ENCODE peak calls at places on chromosomes 11 and 22, in ten cellular contexts. R is naive thymus-derived CD4-positive, alpha-beta T cell; K is mucosa of descending colon; W is cardiac fibroblast; N is spleen; B is choroid plexus epithelial cell; T is keratinocyte; O is BJ; J is ovary; E is AG04450. Z is an unnamed sample.

GRCh38 chr11:111586305-111586915 is 15.8 kb upstream of the SIK2 start:
- DNase-seq in W (peak), T (no peak), R (peak), N (no peak), E (no peak), O (no peak), J (peak), B (peak), K (no peak), Z (no peak)

GRCh38 chr11:44404323-44404705 is 94.4 kb upstream of the ALX4 start:
- DNase-seq in T (no peak), O (no peak), W (no peak), E (no peak), R (no peak), J (no peak), B (no peak), K (no peak), N (no peak), Z (no peak)

GRCh38 chr22:45164217-45165123 is 745 bp downstream of the NUP50 start:
- DNase-seq in K (peak), N (peak), J (peak), W (no peak), R (peak), O (no peak), T (no peak), B (peak), E (no peak), Z (no peak)

GRCh38 chr22:50371101-50371648 is 28.0 kb downstream of the PPP6R2 start:
- DNase-seq in O (no peak), J (no peak), N (peak), K (no peak), B (no peak), T (no peak), E (no peak), W (no peak), R (no peak), Z (no peak)

GRCh38 chr11:11748706-11749365 is 92.9 kb upstream of the USP47 start:
- DNase-seq in W (peak), J (no peak), B (peak), R (no peak), K (no peak), N (no peak), E (no peak), T (peak), O (no peak), Z (no peak)

GRCh38 chr11:1640076-1640946 is 10.7 kb downstream of the KRTAP5-5 start:
- DNase-seq in O (no peak), R (peak), N (peak), K (peak), J (no peak), T (no peak), B (peak), W (peak), E (no peak), Z (no peak)

GRCh38 chr11:5366856-5367255 is 15.5 kb downstream of the OR51B6 start:
- DNase-seq in O (no peak), J (no peak), T (no peak), E (no peak), R (no peak), W (peak), K (no peak), B (no peak), N (no peak), Z (no peak)

GRCh38 chr11:65316979-65317786 is 2.5 kb downstream of the CDC42EP2 start:
- DNase-seq in O (no peak), T (peak), K (peak), R (no peak), N (no peak), J (peak), B (peak), E (no peak), W (peak), Z (no peak)

GRCh38 chr22:37310815-37311595 is 28.7 kb downstream of the CYTH4 start:
- DNase-seq in R (no peak), O (no peak), K (no peak), W (no peak), N (peak), E (no peak), B (no peak), J (no peak), T (no peak), Z (no peak)

GRCh38 chr11:102387056-102387781 is 40.2 kb downstream of the BIRC2 start:
- DNase-seq in N (no peak), J (no peak), E (no peak), K (no peak), W (no peak), R (no peak), B (no peak), T (no peak), O (no peak), Z (no peak)

GRCh38 chr11:60122414-60123036 is 34.1 kb downstream of the MS4A2 start:
- DNase-seq in R (no peak), J (no peak), T (no peak), B (no peak), W (no peak), K (no peak), E (no peak), N (no peak), O (no peak), Z (no peak)

GRCh38 chr11:29161216-29161615 is 855.6 kb downstream of the KCNA4 start:
- DNase-seq in R (no peak), E (no peak), W (peak), B (peak), N (no peak), K (no peak), T (no peak), O (no peak), J (no peak), Z (no peak)

GRCh38 chr11:9379046-9379445 is 5.4 kb upstream of the IPO7 start:
- DNase-seq in W (no peak), E (no peak), O (no peak), N (no peak), R (no peak), J (no peak), T (no peak), K (no peak), B (no peak), Z (no peak)

GRCh38 chr11:66119348-66120133 is 49.5 kb downstream of the PACS1 start:
- DNase-seq in O (peak), N (no peak), R (no peak), B (peak), J (peak), K (no peak), E (no peak), T (no peak), W (peak), Z (peak)

GRCh38 chr11:7936615-7937014 is 4.9 kb downstream of the OR10A3 start:
- DNase-seq in N (no peak), R (no peak), B (no peak), O (no peak), E (no peak), J (no peak), T (no peak), W (no peak), K (peak), Z (no peak)

GRCh38 chr11:1006762-1007161 is 29.8 kb downstream of the MUC6 start:
- DNase-seq in O (no peak), N (no peak), T (no peak), E (no peak), J (no peak), R (no peak), K (no peak), W (no peak), B (no peak), Z (no peak)

GRCh38 chr22:23789638-23790037 is 2.9 kb downstream of the SMARCB1 start:
- DNase-seq in W (no peak), R (no peak), J (no peak), O (no peak), T (no peak), K (peak), B (no peak), N (peak), E (no peak), Z (no peak)

GRCh38 chr11:17519031-17519430 is 25.2 kb downstream of the USH1C start:
- DNase-seq in J (no peak), B (no peak), O (no peak), T (no peak), R (no peak), E (no peak), K (no peak), W (no peak), N (no peak), Z (no peak)

GRCh38 chr11:117918366-117919255 is 10.6 kb downstream of the TMPRSS13 start:
- DNase-seq in N (peak), T (no peak), R (no peak), B (no peak), O (no peak), E (no peak), W (no peak), J (no peak), K (no peak), Z (no peak)

GRCh38 chr22:37195921-37196320 is 7.9 kb upstream of the C1QTNF6 start:
- DNase-seq in N (peak), J (no peak), O (no peak), K (no peak), W (peak), B (no peak), T (no peak), R (no peak), E (no peak), Z (no peak)

GRCh38 chr11:110069158-110069737 is 23.9 kb upstream of the ZC3H12C start:
- DNase-seq in N (no peak), B (peak), K (peak), O (no peak), J (peak), R (no peak), T (peak), E (no peak), W (peak), Z (peak)

GRCh38 chr11:132234878-132235277 is 864.5 kb downstream of the NTM start:
- DNase-seq in E (peak), J (no peak), W (peak), O (peak), B (peak), T (no peak), R (no peak), K (no peak), N (no peak), Z (peak)

GRCh38 chr11:32213223-32213622 is 122.3 kb downstream of the RCN1 start:
- DNase-seq in E (peak), J (no peak), W (peak), N (no peak), O (no peak), B (peak), T (no peak), K (no peak), R (no peak), Z (peak)

DNA sequence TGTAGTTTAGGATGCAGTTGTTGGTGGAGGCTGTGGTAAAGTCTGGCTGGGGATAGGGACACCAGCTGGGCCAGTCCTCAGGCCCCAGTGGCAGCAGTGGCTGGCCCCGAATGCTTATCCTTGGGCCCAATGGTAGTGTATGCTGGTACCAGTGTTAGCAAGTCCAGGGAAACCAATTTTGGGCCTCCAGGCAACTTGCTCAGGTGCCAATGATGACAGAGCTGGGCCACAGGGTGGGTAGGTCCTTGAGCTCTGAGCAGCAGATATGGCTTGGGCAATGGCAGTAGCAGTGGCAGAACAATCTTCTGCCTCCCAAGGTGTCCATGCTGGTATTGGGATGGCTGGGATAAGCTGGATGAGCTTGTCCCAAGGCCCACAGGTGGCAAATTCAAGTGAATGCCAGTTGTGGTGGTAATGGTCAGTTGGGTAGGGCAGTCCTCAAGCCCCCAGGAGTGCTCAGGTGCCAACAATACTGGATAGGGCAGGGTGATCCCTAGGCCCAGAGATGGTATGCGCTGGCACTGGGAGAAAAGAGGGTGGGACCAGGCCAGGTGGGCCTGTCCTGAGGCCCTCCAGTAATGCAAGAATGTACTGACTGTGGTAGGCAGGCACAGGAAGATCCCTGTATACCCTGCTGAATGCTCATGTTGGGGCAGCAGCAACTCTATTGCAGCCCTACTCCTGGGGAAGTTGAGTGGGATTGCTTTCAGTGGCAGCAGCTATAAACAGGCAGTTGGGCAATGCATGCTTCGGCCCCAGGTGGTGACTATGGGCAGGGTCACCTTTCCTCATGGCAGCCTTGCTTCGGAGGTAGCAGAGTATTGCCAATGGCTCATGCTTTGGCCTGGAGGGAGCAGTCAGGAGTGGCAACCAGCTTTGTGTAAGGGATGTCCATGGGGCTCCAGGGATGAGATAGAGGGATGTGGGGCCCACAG is 54.7 kb downstream of the KCNQ1OT1 start:
- DNase-seq in W (no peak), J (no peak), T (no peak), K (no peak), B (no peak), R (no peak), O (no peak), N (no peak), E (no peak), Z (no peak)
- H3K4me3 ChIP-seq in W (no peak), J (no peak), T (no peak), K (no peak), B (no peak), R (no peak), O (no peak), N (no peak), E (no peak), Z (no peak)

DNA sequence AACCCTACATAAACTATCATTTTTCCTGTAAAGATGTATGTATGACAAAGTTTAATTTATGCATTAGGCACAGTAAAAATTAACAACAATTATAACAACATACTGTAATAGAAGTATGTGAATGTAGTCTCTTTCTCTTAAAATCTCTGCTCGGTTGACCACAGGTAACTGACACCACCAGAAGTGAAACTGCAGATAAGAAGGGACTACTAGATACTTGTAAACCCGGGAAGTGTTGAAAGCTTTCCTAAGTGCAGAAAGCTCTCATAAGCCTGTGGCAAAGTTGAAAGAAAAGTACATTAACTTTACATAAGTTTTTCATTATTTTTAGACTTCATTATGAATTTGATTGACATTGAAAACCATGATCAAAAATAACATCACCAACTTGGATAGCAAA is 1173.3 kb downstream of the LRRC4C start:
- DNase-seq in B (no peak), E (no peak), W (no peak), O (no peak), K (no peak), R (no peak), J (no peak), N (no peak), T (no peak), Z (no peak)
- H3K4me3 ChIP-seq in B (no peak), E (no peak), W (no peak), O (no peak), K (no peak), R (no peak), J (no peak), N (no peak), T (no peak), Z (no peak)

GRCh38 chr22:38844661-38845367 is 986 bp upstream of the NPTXR start:
- DNase-seq in W (no peak), O (no peak), T (no peak), B (no peak), E (no peak), R (no peak), K (no peak), J (no peak), N (no peak), Z (no peak)
- H3K4me3 ChIP-seq in W (no peak), O (no peak), T (no peak), B (no peak), E (no peak), R (no peak), K (no peak), J (no peak), N (peak), Z (no peak)

GRCh38 chr11:125267548-125267947 is 103.0 kb downstream of the PKNOX2 start:
- DNase-seq in J (no peak), E (no peak), B (no peak), R (no peak), K (no peak), T (no peak), N (no peak), O (no peak), W (no peak), Z (no peak)
- H3K4me3 ChIP-seq in J (no peak), E (no peak), B (no peak), R (no peak), K (no peak), T (no peak), N (no peak), O (no peak), W (no peak), Z (no peak)

GRCh38 chr11:70825893-70826540 is 426.4 kb downstream of the SHANK2 start:
- DNase-seq in K (no peak), R (no peak), T (no peak), B (no peak), O (no peak), E (no peak), J (no peak), W (no peak), N (no peak), Z (no peak)
- H3K4me3 ChIP-seq in K (no peak), R (no peak), T (no peak), B (no peak), O (no peak), E (no peak), J (no peak), W (no peak), N (peak), Z (no peak)

GRCh38 chr11:134333312-134333711 is 1.5 kb downstream of the GLB1L2 start:
- DNase-seq in N (no peak), R (no peak), W (no peak), B (peak), J (no peak), O (no peak), K (no peak), E (no peak), T (no peak), Z (no peak)

GRCh38 chr11:134333951-134334350 is 2.2 kb downstream of the GLB1L2 start:
- DNase-seq in B (no peak), N (no peak), W (no peak), T (no peak), J (no peak), R (no peak), E (no peak), K (no peak), O (no peak), Z (no peak)

GRCh38 chr11:134332189-134332631 is 422 bp downstream of the GLB1L2 start:
- DNase-seq in W (no peak), B (no peak), K (peak), T (no peak), N (peak), R (no peak), E (no peak), J (no peak), O (no peak), Z (no peak)

GRCh38 chr11:134331565-134332188 is at the start of gene GLB1L2:
- DNase-seq in O (no peak), W (no peak), K (peak), T (no peak), B (peak), N (peak), J (peak), R (peak), E (no peak), Z (no peak)

DNA sequence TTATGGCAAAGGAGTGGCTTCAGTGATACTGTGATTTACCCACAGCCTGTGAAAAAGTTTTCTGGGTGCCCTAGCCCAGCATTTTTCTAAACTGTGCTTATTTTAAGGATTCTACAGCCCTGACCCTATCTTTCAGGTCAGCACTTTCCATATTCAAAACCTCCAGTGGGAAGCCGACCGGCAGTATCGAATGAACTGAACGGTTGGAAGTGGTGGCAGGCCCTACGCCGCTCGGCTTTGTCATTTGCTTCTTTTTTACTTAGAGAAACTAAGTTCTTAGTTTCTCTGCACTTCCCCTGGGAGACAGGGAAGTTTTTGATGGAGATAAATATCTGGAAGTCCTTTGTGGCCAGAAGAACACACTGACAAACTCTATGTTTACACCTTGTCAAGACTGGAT is 994 bp downstream of the GLB1L2 start:
- DNase-seq in N (no peak), T (no peak), O (no peak), W (no peak), B (no peak), E (no peak), J (no peak), K (no peak), R (no peak), Z (no peak)
- H3K4me3 ChIP-seq in N (peak), T (no peak), O (no peak), W (no peak), B (no peak), E (no peak), J (peak), K (no peak), R (peak), Z (no peak)

GRCh38 chr11:86715611-86716010 is 43.2 kb upstream of the ME3 start:
- DNase-seq in T (no peak), B (no peak), R (no peak), N (no peak), W (no peak), K (no peak), J (no peak), O (no peak), E (no peak), Z (no peak)
- H3K4me3 ChIP-seq in T (no peak), B (no peak), R (no peak), N (no peak), W (no peak), K (no peak), J (no peak), O (no peak), E (no peak), Z (no peak)

GRCh38 chr11:4167758-4168157 is 73.2 kb downstream of the RRM1 start:
- DNase-seq in T (no peak), B (no peak), W (no peak), O (no peak), N (no peak), J (no peak), R (no peak), K (no peak), E (no peak), Z (no peak)

GRCh38 chr11:4167292-4167691 is 72.7 kb downstream of the RRM1 start:
- DNase-seq in W (no peak), E (no peak), T (no peak), N (no peak), O (no peak), K (no peak), J (no peak), B (no peak), R (no peak), Z (no peak)

GRCh38 chr11:4161305-4161704 is 66.7 kb downstream of the RRM1 start:
- DNase-seq in T (no peak), N (no peak), O (no peak), W (no peak), J (no peak), E (no peak), K (no peak), B (no peak), R (no peak), Z (no peak)

GRCh38 chr11:4164884-4165590 is 70.4 kb downstream of the RRM1 start:
- DNase-seq in W (no peak), B (no peak), K (no peak), O (no peak), J (no peak), T (no peak), E (no peak), N (no peak), R (no peak), Z (no peak)
- H3K4me3 ChIP-seq in W (no peak), B (no peak), K (no peak), O (no peak), J (no peak), T (no peak), E (no peak), N (no peak), R (no peak), Z (no peak)